ENCODE peak calls at places on chromosomes 16 and 17, in six cellular contexts. One of them, this sample, is unnamed.

GRCh38 chr17:79777844-79778503 is at the start of gene CBX2:
- DNase-seq in tibial nerve: peak
- DNase-seq in kidney epithelial cell: no peak
- DNase-seq in ascending aorta: peak
- DNase-seq in GM12865: peak
- DNase-seq in cardiac muscle cell: peak
- DNase-seq in this sample: no peak

GRCh38 chr16:19114359-19115147 is 789 bp downstream of the ITPRIPL2 start:
- DNase-seq in tibial nerve: peak
- DNase-seq in kidney epithelial cell: no peak
- DNase-seq in ascending aorta: peak
- DNase-seq in GM12865: peak
- DNase-seq in cardiac muscle cell: no peak
- DNase-seq in this sample: no peak

GRCh38 chr17:28916302-28916934 is 13.5 kb upstream of the DHRS13 start:
- DNase-seq in tibial nerve: no peak
- DNase-seq in kidney epithelial cell: no peak
- DNase-seq in ascending aorta: no peak
- DNase-seq in GM12865: peak
- DNase-seq in cardiac muscle cell: peak
- DNase-seq in this sample: no peak

GRCh38 chr16:8850279-8850885 is 18.4 kb downstream of the CARHSP1 start:
- DNase-seq in tibial nerve: peak
- DNase-seq in kidney epithelial cell: no peak
- DNase-seq in ascending aorta: peak
- DNase-seq in GM12865: no peak
- DNase-seq in cardiac muscle cell: no peak
- DNase-seq in this sample: no peak

GRCh38 chr17:10772425-10773380 is 31.2 kb downstream of the TMEM238L start:
- DNase-seq in tibial nerve: no peak
- DNase-seq in kidney epithelial cell: no peak
- DNase-seq in ascending aorta: no peak
- DNase-seq in GM12865: peak
- DNase-seq in cardiac muscle cell: peak
- DNase-seq in this sample: no peak

GRCh38 chr17:77765292-77765691 is 193.2 kb upstream of the TNRC6C start:
- DNase-seq in tibial nerve: no peak
- DNase-seq in kidney epithelial cell: no peak
- DNase-seq in ascending aorta: no peak
- DNase-seq in GM12865: no peak
- DNase-seq in cardiac muscle cell: no peak
- DNase-seq in this sample: no peak

GRCh38 chr17:40313660-40314556 is 4.9 kb downstream of the RARA start:
- DNase-seq in tibial nerve: peak
- DNase-seq in kidney epithelial cell: no peak
- DNase-seq in ascending aorta: no peak
- DNase-seq in GM12865: no peak
- DNase-seq in cardiac muscle cell: no peak
- DNase-seq in this sample: no peak

GRCh38 chr17:57995076-57995956 is 7.3 kb upstream of the VEZF1 start:
- DNase-seq in tibial nerve: no peak
- DNase-seq in kidney epithelial cell: no peak
- DNase-seq in ascending aorta: peak
- DNase-seq in GM12865: peak
- DNase-seq in cardiac muscle cell: peak
- DNase-seq in this sample: no peak

GRCh38 chr17:17691468-17692263 is 10.4 kb downstream of the RAI1 start:
- DNase-seq in tibial nerve: no peak
- DNase-seq in kidney epithelial cell: no peak
- DNase-seq in ascending aorta: no peak
- DNase-seq in GM12865: peak
- DNase-seq in cardiac muscle cell: no peak
- DNase-seq in this sample: no peak

GRCh38 chr16:75695708-75696107 is 5.6 kb downstream of the DUXB start:
- DNase-seq in tibial nerve: no peak
- DNase-seq in kidney epithelial cell: no peak
- DNase-seq in ascending aorta: no peak
- DNase-seq in GM12865: peak
- DNase-seq in cardiac muscle cell: no peak
- DNase-seq in this sample: no peak

DNA sequence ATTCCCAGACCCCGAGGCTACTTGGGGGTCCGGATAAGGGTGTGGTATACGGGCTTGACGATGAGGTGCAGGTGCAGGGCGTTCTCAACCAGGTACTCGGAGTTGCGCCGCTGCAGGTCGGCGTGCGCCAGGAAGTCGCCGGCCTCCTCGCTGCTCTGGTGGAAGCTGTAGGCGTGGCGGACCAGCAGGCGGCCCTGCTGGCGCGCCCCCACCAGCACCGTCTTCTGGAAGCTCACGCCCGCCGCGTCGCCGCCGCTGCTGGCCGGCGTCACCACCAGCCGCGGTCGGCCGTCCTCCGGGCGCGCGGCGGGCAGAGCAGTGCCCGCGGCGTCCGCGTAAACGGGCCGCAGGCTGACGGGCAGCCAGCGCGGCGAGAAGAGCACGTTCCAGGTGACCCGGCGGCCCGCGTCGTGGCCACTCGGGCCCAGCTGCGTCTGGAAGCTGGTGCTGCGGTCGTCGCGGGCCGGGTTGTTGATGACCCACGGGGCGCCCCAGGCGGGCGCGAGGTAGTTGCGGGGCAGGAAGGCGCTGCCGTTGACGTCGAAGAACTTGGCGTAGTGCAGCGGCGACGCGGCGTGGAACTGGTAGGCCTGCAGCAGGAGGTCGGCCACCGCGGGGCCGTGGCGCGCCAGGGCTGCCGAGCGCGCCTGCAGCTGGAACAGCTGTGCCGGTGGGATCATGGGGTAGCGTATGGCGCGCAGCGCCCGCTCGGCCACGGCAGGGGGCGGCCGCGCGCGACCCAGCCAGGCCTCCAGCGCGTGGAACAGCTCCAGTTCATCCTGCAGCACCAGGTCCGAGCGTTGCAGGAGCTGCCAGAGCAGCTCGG is 4.8 kb downstream of the BTBD17 start:
- DNase-seq in tibial nerve: no peak
- DNase-seq in kidney epithelial cell: no peak
- DNase-seq in ascending aorta: no peak
- DNase-seq in GM12865: no peak
- DNase-seq in cardiac muscle cell: peak
- DNase-seq in this sample: no peak
- H3K4me3 ChIP-seq in tibial nerve: no peak
- H3K4me3 ChIP-seq in kidney epithelial cell: no peak
- H3K4me3 ChIP-seq in ascending aorta: peak
- H3K4me3 ChIP-seq in GM12865: no peak
- H3K4me3 ChIP-seq in cardiac muscle cell: peak
- H3K4me3 ChIP-seq in this sample: peak

GRCh38 chr17:8186446-8186786 is 3.6 kb downstream of the BORCS6 start:
- DNase-seq in tibial nerve: no peak
- DNase-seq in kidney epithelial cell: no peak
- DNase-seq in ascending aorta: no peak
- DNase-seq in GM12865: no peak
- DNase-seq in cardiac muscle cell: no peak
- DNase-seq in this sample: no peak

GRCh38 chr17:8185580-8186445 is 4.2 kb downstream of the BORCS6 start:
- DNase-seq in tibial nerve: peak
- DNase-seq in kidney epithelial cell: no peak
- DNase-seq in ascending aorta: peak
- DNase-seq in GM12865: peak
- DNase-seq in cardiac muscle cell: peak
- DNase-seq in this sample: no peak

GRCh38 chr17:8187517-8188407 is 2.2 kb downstream of the BORCS6 start:
- DNase-seq in tibial nerve: peak
- DNase-seq in kidney epithelial cell: peak
- DNase-seq in ascending aorta: peak
- DNase-seq in GM12865: peak
- DNase-seq in cardiac muscle cell: peak
- DNase-seq in this sample: no peak

GRCh38 chr17:8188408-8188839 is 1.6 kb downstream of the BORCS6 start:
- DNase-seq in tibial nerve: no peak
- DNase-seq in kidney epithelial cell: no peak
- DNase-seq in ascending aorta: no peak
- DNase-seq in GM12865: no peak
- DNase-seq in cardiac muscle cell: no peak
- DNase-seq in this sample: no peak

GRCh38 chr17:8186787-8187516 is 3.0 kb downstream of the BORCS6 start:
- DNase-seq in tibial nerve: peak
- DNase-seq in kidney epithelial cell: peak
- DNase-seq in ascending aorta: peak
- DNase-seq in GM12865: peak
- DNase-seq in cardiac muscle cell: peak
- DNase-seq in this sample: no peak
- TF ChIP-seq CTCF in tibial nerve: peak
- TF ChIP-seq CTCF in kidney epithelial cell: peak
- TF ChIP-seq CTCF in ascending aorta: peak
- TF ChIP-seq CTCF in GM12865: peak
- TF ChIP-seq CTCF in cardiac muscle cell: peak
- TF ChIP-seq CTCF in this sample: no peak

GRCh38 chr16:14150796-14151195 is 79.7 kb downstream of the MRTFB start:
- DNase-seq in tibial nerve: no peak
- DNase-seq in kidney epithelial cell: no peak
- DNase-seq in ascending aorta: no peak
- DNase-seq in GM12865: no peak
- DNase-seq in cardiac muscle cell: no peak
- DNase-seq in this sample: no peak

GRCh38 chr16:14148569-14148968 is 77.5 kb downstream of the MRTFB start:
- DNase-seq in tibial nerve: no peak
- DNase-seq in kidney epithelial cell: no peak
- DNase-seq in ascending aorta: no peak
- DNase-seq in GM12865: no peak
- DNase-seq in cardiac muscle cell: no peak
- DNase-seq in this sample: no peak

GRCh38 chr16:14151256-14152030 is 80.3 kb downstream of the MRTFB start:
- DNase-seq in tibial nerve: no peak
- DNase-seq in kidney epithelial cell: no peak
- DNase-seq in ascending aorta: no peak
- DNase-seq in GM12865: no peak
- DNase-seq in cardiac muscle cell: no peak
- DNase-seq in this sample: no peak

GRCh38 chr16:14148016-14148415 is 76.9 kb downstream of the MRTFB start:
- DNase-seq in tibial nerve: no peak
- DNase-seq in kidney epithelial cell: no peak
- DNase-seq in ascending aorta: no peak
- DNase-seq in GM12865: no peak
- DNase-seq in cardiac muscle cell: no peak
- DNase-seq in this sample: no peak

DNA sequence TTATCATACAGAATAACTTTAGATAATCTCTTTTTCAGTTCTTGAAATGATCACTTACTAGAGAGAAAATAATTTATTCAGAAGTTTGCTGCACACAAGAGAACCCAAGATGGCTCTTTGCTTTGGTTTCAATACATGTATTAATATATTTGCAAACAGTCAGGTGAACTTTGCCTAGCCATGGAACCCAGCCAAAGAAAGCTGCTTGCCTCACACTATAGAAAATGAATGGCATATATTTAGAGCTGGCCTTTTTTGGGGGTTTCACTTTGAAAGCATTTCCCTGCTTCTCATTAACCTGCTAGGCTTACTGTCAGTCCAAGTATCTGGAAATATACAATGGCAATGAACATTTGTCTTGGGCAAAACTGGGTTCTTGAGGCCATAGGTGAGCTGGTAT is 75.3 kb downstream of the MRTFB start:
- DNase-seq in tibial nerve: no peak
- DNase-seq in kidney epithelial cell: no peak
- DNase-seq in ascending aorta: no peak
- DNase-seq in GM12865: peak
- DNase-seq in cardiac muscle cell: no peak
- DNase-seq in this sample: no peak
- H3K4me3 ChIP-seq in tibial nerve: no peak
- H3K4me3 ChIP-seq in kidney epithelial cell: no peak
- H3K4me3 ChIP-seq in ascending aorta: no peak
- H3K4me3 ChIP-seq in GM12865: no peak
- H3K4me3 ChIP-seq in cardiac muscle cell: no peak
- H3K4me3 ChIP-seq in this sample: no peak

GRCh38 chr17:59619313-59620063 is at the start of gene CLTC:
- DNase-seq in tibial nerve: peak
- DNase-seq in kidney epithelial cell: peak
- DNase-seq in ascending aorta: peak
- DNase-seq in GM12865: peak
- DNase-seq in cardiac muscle cell: peak
- DNase-seq in this sample: peak
- TF ChIP-seq CTCF in tibial nerve: no peak
- TF ChIP-seq CTCF in kidney epithelial cell: no peak
- TF ChIP-seq CTCF in ascending aorta: no peak
- TF ChIP-seq CTCF in GM12865: no peak
- TF ChIP-seq CTCF in cardiac muscle cell: no peak
- TF ChIP-seq CTCF in this sample: peak

DNA sequence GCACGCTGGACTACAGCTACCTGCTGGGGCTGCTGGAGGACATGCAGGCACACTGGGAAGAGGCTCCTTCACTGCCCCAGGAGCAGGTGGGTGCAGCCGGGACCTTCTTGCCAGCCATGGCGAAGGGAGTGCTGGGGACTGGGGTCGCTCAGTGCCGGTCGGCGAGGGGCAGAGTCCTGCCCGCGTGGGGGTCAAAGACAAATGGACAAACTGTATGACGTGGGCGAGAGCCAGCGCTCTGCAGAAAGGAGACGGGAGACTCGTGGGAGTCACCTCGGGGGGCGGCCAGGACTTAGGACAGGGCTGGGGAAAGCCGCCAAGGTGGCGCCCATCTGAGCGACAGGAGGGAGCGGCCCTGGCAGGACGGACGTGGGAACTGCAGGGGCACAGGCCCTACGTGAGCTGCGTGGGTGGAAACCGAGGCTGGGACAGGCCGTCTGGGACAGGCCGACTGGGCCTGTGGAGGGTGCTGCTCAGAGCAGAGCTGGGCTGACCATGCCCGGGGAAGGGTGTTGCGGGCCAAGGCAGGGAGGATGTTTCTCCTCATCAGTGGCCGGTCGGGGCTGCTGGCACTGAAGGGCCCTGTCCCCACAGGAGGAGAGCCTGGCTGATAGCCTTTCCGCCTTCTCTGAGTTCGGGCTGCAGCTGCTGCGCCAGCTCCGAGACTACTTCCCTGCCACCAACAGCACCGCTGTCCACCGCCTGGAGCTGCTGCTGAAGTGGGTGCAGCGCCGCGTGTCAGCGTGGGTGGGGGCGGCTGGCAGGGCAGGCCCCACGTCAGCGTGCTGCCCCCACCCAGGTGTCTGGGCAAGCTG is 8.0 kb downstream of the TSR3 start:
- DNase-seq in tibial nerve: no peak
- DNase-seq in kidney epithelial cell: no peak
- DNase-seq in ascending aorta: no peak
- DNase-seq in GM12865: no peak
- DNase-seq in cardiac muscle cell: no peak
- DNase-seq in this sample: no peak
- H3K4me3 ChIP-seq in tibial nerve: no peak
- H3K4me3 ChIP-seq in kidney epithelial cell: peak
- H3K4me3 ChIP-seq in ascending aorta: peak
- H3K4me3 ChIP-seq in GM12865: no peak
- H3K4me3 ChIP-seq in cardiac muscle cell: peak
- H3K4me3 ChIP-seq in this sample: peak

This sample was measured in esophagus squamous epithelium.